ENCODE peak calls at places on chromosome 5, in eight cellular contexts. S, A, L, G, Z, B, F and R are unnamed samples.

GRCh38 chr5:135369952-135370351 is 29.1 kb downstream of the MACROH2A1 start:
- DNase-seq in L (no peak), S (no peak), A (no peak), Z (no peak), G (no peak), F (no peak), B (no peak), R (no peak)

GRCh38 chr5:6506631-6507030 is 58.0 kb downstream of the UBE2QL1 start:
- DNase-seq in Z (no peak), G (no peak), F (no peak), A (no peak), S (no peak), L (no peak), B (no peak), R (no peak)

GRCh38 chr5:5494489-5495402 is 72.3 kb downstream of the ICE1 start:
- DNase-seq in S (peak), G (no peak), Z (peak), L (peak), F (no peak), B (peak), A (peak), R (peak)

GRCh38 chr5:133247881-133248642 is 196.2 kb downstream of the HSPA4 start:
- DNase-seq in F (peak), L (no peak), S (no peak), Z (peak), B (peak), A (peak), G (no peak), R (no peak)

GRCh38 chr5:53817183-53817582 is 256.7 kb downstream of the NDUFS4 start:
- DNase-seq in B (no peak), L (no peak), F (no peak), S (no peak), Z (no peak), G (no peak), A (no peak), R (no peak)

GRCh38 chr5:55917402-55918096 is 66.4 kb downstream of the IL31RA start:
- DNase-seq in Z (no peak), B (no peak), F (no peak), G (no peak), A (no peak), L (no peak), S (no peak), R (no peak)

GRCh38 chr5:171313481-171314206 is 4.6 kb downstream of the TLX3 start:
- DNase-seq in G (no peak), L (no peak), A (no peak), B (no peak), Z (peak), S (no peak), F (no peak), R (no peak)

GRCh38 chr5:101431201-101431600 is 528.1 kb upstream of the ST8SIA4 start:
- DNase-seq in A (no peak), F (no peak), B (no peak), G (no peak), Z (no peak), L (no peak), S (no peak), R (no peak)

DNA sequence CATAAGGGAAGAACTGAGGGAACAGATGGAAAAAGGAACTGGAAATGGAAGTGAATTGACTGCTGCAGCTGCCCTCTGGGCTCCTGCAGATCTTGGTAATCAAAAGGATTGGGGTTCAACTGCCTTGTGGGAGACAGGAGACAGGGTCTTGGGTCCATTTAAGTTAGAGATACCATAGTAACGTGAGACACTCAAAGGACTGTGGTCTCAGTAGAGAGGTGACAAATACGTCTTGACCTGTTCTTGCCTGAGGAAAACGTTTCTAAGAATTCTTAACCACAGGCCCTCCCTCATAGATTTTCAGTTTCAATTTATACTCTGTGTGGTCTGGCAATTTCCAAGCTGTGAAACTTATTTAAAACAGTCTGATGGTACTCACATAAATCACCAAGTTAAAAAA is 100.9 kb upstream of the DHFR start:
- DNase-seq in S (no peak), A (no peak), Z (no peak), G (no peak), F (no peak), L (no peak), B (no peak), R (no peak)
- H3K4me3 ChIP-seq in S (no peak), A (no peak), Z (no peak), G (no peak), F (no peak), L (no peak), B (no peak), R (no peak)

GRCh38 chr5:67621040-67621397 is 424.4 kb upstream of the CD180 start:
- DNase-seq in Z (no peak), F (no peak), G (no peak), A (no peak), L (no peak), S (no peak), B (no peak), R (no peak)
- TF ChIP-seq CTCF in Z (no peak), F (no peak), G (no peak), A (no peak), L (no peak), S (no peak), B (no peak), R (no peak)

GRCh38 chr5:169243651-169244422 is 57.1 kb downstream of the SLIT3 start:
- DNase-seq in A (no peak), L (no peak), B (no peak), Z (no peak), S (no peak), G (no peak), F (no peak), R (no peak)
- H3K4me3 ChIP-seq in A (no peak), L (no peak), B (no peak), Z (no peak), S (no peak), G (no peak), F (no peak), R (no peak)

GRCh38 chr5:141677415-141677814 is 4.6 kb downstream of the ARAP3 start:
- DNase-seq in Z (peak), L (no peak), A (no peak), F (no peak), G (no peak), S (no peak), B (no peak), R (no peak)
- TF ChIP-seq CTCF in Z (peak), L (no peak), A (no peak), F (no peak), G (no peak), S (no peak), B (peak), R (no peak)

DNA sequence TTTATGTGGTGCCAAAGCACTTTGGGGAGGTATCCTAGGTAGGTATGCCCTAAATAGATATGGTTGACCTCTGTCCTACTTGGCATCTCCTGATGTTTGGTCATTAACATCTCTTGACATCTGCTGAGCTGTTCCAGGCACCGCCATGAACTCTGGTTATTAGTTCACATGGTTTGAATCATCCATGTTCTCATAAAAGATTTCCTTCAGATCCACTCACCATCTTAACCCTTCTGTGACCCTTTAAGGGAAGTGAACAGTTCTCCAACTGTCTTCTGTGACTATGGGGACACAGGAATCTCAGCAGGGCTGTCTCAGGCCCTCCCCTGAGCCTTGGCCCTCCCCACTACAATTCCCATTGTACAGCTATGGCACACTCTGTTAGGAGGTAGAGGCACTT is 167.7 kb downstream of the CDH6 start:
- DNase-seq in G (peak), B (peak), Z (no peak), S (no peak), L (peak), F (peak), A (no peak), R (peak)
- H3K4me3 ChIP-seq in G (no peak), B (no peak), Z (no peak), S (no peak), L (no peak), F (no peak), A (no peak), R (no peak)

DNA sequence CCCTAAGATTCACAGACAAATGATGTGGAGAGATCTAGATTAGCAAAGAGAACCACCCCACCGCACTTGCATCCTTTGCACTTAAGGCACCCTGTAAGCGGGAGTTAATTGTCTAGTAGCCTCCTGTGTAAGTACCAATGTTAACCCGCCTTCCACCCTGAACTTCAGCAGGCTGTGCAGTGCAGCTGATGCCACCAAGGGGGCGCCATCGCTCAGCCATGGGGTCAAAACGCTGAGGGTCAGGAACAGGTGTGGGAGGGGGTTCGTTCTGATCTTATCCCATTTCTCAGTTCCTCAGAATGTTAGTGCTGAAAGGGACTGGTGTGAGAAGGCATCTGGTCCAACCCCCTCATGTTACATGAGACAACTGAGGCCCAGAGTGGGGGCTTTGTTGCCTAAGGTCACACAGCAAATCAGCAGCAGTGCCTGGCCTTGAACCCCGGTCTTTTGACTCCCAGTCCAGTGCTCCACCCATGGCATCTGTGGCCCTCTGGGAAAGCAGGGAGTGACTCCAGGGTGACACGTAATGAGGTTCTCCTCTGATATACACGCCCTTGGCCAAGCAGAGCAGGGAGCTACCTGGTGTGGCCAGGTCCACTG is 57.3 kb downstream of the CYFIP2 start:
- DNase-seq in S (no peak), Z (peak), F (no peak), A (no peak), L (no peak), B (no peak), G (no peak), R (no peak)
- TF ChIP-seq CTCF in S (peak), Z (peak), F (peak), A (no peak), L (no peak), B (peak), G (peak), R (no peak)